ENCODE peak calls at places on chromosomes 6 and 20, in nine cellular contexts. W, Z, N, U, J, Q, S, I and A are unnamed samples. For H3K9me3, the result is how much of the 10 kb centered on the place peaks cover.

GRCh38 chr6:43891072-43891870 is 121.3 kb downstream of the VEGFA start:
- DNase-seq in I (no peak), W (no peak), N (no peak), S (no peak), U (no peak), Z (no peak), Q (no peak), J (peak), A (no peak)

GRCh38 chr20:62765021-62765420 is 31.3 kb upstream of the MRGBP start:
- DNase-seq in W (no peak), S (peak), Q (no peak), J (no peak), N (no peak), I (no peak), U (no peak), Z (no peak), A (no peak)

GRCh38 chr20:17502105-17502504 is 29.1 kb downstream of the BFSP1 start:
- DNase-seq in N (no peak), W (no peak), I (no peak), J (peak), Q (no peak), U (no peak), Z (no peak), S (no peak), A (no peak)

GRCh38 chr20:49591217-49591865 is 23.4 kb upstream of the PTGIS start:
- DNase-seq in U (no peak), Q (no peak), N (no peak), Z (peak), S (no peak), J (no peak), W (no peak), I (peak), A (no peak)

GRCh38 chr20:51665543-51666118 is 102.6 kb downstream of the ATP9A start:
- DNase-seq in Z (no peak), Q (no peak), N (no peak), J (no peak), U (no peak), I (no peak), S (no peak), W (no peak), A (no peak)

GRCh38 chr20:10783660-10784336 is 110.0 kb upstream of the JAG1 start:
- DNase-seq in I (no peak), N (no peak), U (no peak), Q (no peak), W (no peak), J (no peak), S (no peak), Z (peak), A (no peak)

GRCh38 chr6:17091122-17091521 is 10.7 kb upstream of the STMND1 start:
- DNase-seq in I (no peak), W (no peak), U (no peak), S (no peak), N (no peak), J (peak), Q (no peak), Z (peak), A (no peak)

GRCh38 chr6:51203504-51203903 is 384.8 kb downstream of the TFAP2B start:
- DNase-seq in U (no peak), Z (no peak), Q (no peak), S (no peak), W (no peak), I (no peak), N (no peak), J (no peak), A (no peak)

GRCh38 chr6:40342674-40343230 is 244.4 kb downstream of the LRFN2 start:
- DNase-seq in Q (no peak), S (no peak), J (peak), Z (no peak), I (no peak), W (no peak), N (no peak), U (no peak), A (no peak)

GRCh38 chr6:158756977-158757752 is 62.0 kb downstream of the EZR start:
- DNase-seq in Q (no peak), W (no peak), N (no peak), S (no peak), Z (no peak), J (no peak), U (no peak), I (no peak), A (no peak)

GRCh38 chr20:40948352-40949267 is 80.0 kb upstream of the TOP1 start:
- DNase-seq in Q (no peak), J (no peak), Z (peak), W (no peak), U (no peak), I (no peak), N (no peak), S (no peak), A (no peak)

GRCh38 chr6:31814677-31815024 is 432 bp downstream of the HSPA1L start:
- DNase-seq in I (peak), J (peak), Z (peak), N (peak), S (no peak), U (peak), W (peak), Q (no peak), A (peak)

GRCh38 chr6:53664623-53665022 is 933 bp downstream of the KLHL31 start:
- DNase-seq in Z (no peak), N (peak), I (no peak), J (no peak), S (no peak), Q (no peak), U (no peak), W (no peak), A (no peak)

GRCh38 chr20:64212750-64213149 is 42.8 kb upstream of the PCMTD2 start:
- DNase-seq in Z (peak), S (no peak), J (no peak), U (no peak), Q (no peak), I (peak), W (no peak), N (peak), A (no peak)

GRCh38 chr6:147390909-147391536 is 117.5 kb upstream of the SAMD5 start:
- DNase-seq in I (no peak), N (no peak), S (no peak), W (no peak), Q (no peak), J (peak), U (peak), Z (peak), A (no peak)

GRCh38 chr6:4884646-4885427 is 108.6 kb downstream of the CDYL start:
- DNase-seq in I (no peak), S (no peak), W (no peak), Z (no peak), U (no peak), N (no peak), J (no peak), Q (no peak), A (no peak)

GRCh38 chr6:118743744-118744143 is 92.4 kb upstream of the CEP85L start:
- DNase-seq in W (no peak), I (no peak), J (no peak), U (no peak), N (no peak), Q (no peak), S (no peak), Z (peak), A (no peak)

GRCh38 chr6:157036245-157036681 is 259.1 kb downstream of the ARID1B start:
- DNase-seq in S (no peak), I (no peak), W (no peak), Q (no peak), J (no peak), U (no peak), N (no peak), Z (peak), A (no peak)

GRCh38 chr20:8210749-8211148 is 78.7 kb downstream of the PLCB1 start:
- DNase-seq in J (no peak), U (no peak), N (no peak), W (no peak), I (no peak), Z (no peak), Q (no peak), S (no peak), A (no peak)

GRCh38 chr20:4524307-4524706 is 197.4 kb upstream of the PRND start:
- DNase-seq in J (no peak), N (no peak), Q (no peak), W (no peak), Z (no peak), S (no peak), I (no peak), U (no peak), A (no peak)

GRCh38 chr6:160036790-160037206 is 67.9 kb downstream of the IGF2R start:
- DNase-seq in U (no peak), Z (peak), J (no peak), S (no peak), I (no peak), W (no peak), Q (no peak), N (peak), A (no peak)

GRCh38 chr6:23277521-23278227 is 708.3 kb downstream of the HDGFL1 start:
- DNase-seq in S (no peak), J (no peak), N (no peak), I (no peak), W (no peak), U (no peak), Q (no peak), Z (no peak), A (no peak)

GRCh38 chr6:6952484-6952883 is 155.3 kb upstream of the RREB1 start:
- DNase-seq in I (no peak), W (no peak), Z (no peak), U (no peak), Q (no peak), J (no peak), N (no peak), S (no peak), A (no peak)

GRCh38 chr6:44004625-44005506 is 122.4 kb downstream of the MRPL14 start:
- DNase-seq in Z (no peak), N (peak), J (no peak), U (no peak), W (no peak), Q (no peak), I (no peak), S (peak), A (no peak)

GRCh38 chr6:35088281-35089215 is 52.6 kb downstream of the TCP11 start:
- DNase-seq in J (no peak), S (no peak), U (no peak), Z (no peak), W (no peak), Q (no peak), I (no peak), N (no peak), A (no peak)

GRCh38 chr20:33490023-33490933 is at the start of gene CBFA2T2:
- DNase-seq in W (no peak), N (peak), Q (no peak), I (peak), U (peak), S (peak), Z (peak), J (peak), A (no peak)

GRCh38 chr6:37155394-37156312 is 14.3 kb upstream of the PIM1 start:
- DNase-seq in U (no peak), W (no peak), N (no peak), J (no peak), I (no peak), S (peak), Q (no peak), Z (peak), A (no peak)

GRCh38 chr20:44335675-44336074 is 1.2 kb upstream of the R3HDML start:
- DNase-seq in J (no peak), S (no peak), Z (no peak), Q (no peak), U (no peak), I (no peak), W (no peak), N (no peak), A (no peak)

GRCh38 chr6:33813246-33813904 is 9.6 kb upstream of the MLN start:
- DNase-seq in W (no peak), Q (no peak), S (no peak), Z (no peak), U (no peak), I (no peak), N (no peak), J (no peak), A (no peak)

GRCh38 chr6:85354761-85355618 is 94.9 kb upstream of the NT5E start:
- DNase-seq in Q (peak), S (peak), Z (peak), U (peak), W (peak), N (peak), I (peak), J (peak), A (peak)

GRCh38 chr6:53979468-53980067 is 131.7 kb upstream of the MLIP start:
- DNase-seq in N (no peak), Z (no peak), J (peak), Q (no peak), I (no peak), U (peak), W (no peak), S (peak), A (no peak)

GRCh38 chr20:20573797-20574196 is 138.6 kb downstream of the RALGAPA2 start:
- DNase-seq in Z (no peak), I (no peak), J (no peak), W (no peak), S (no peak), N (no peak), U (no peak), Q (no peak), A (no peak)

GRCh38 chr20:47701612-47702011 is 83.7 kb downstream of the SULF2 start:
- DNase-seq in Q (no peak), W (no peak), I (no peak), S (no peak), J (no peak), N (no peak), Z (peak), U (no peak), A (no peak)

GRCh38 chr20:47696856-47697255 is 88.4 kb downstream of the SULF2 start:
- DNase-seq in I (no peak), W (no peak), U (no peak), S (no peak), J (no peak), N (no peak), Q (no peak), Z (no peak), A (no peak)

GRCh38 chr20:47698142-47698541 is 87.1 kb downstream of the SULF2 start:
- DNase-seq in W (no peak), J (no peak), S (no peak), I (no peak), Q (no peak), N (no peak), U (no peak), Z (no peak), A (no peak)

GRCh38 chr20:47700327-47700726 is 85.0 kb downstream of the SULF2 start:
- DNase-seq in Z (no peak), I (no peak), U (no peak), S (no peak), J (no peak), Q (no peak), W (no peak), N (no peak), A (no peak)

DNA sequence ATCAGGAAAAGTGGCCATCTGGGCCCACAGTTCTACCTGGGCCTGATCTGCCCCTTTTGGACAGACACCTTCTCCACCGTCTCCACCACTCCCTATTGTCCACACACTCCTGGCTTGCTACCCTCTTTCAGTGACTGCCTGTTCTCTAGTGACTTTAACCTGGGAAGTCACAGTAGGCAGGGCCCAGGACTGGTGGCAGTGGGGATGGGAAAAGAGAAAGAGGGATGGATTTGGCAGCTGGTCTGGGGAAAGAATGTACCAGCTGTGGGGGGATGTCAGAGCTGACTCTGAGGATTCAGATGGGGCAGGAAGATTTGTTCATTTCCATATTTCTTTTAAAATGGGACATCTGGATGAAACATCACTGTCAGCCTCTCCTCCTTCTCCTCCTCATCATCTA is 85.5 kb downstream of the SULF2 start:
- DNase-seq in I (no peak), S (no peak), J (no peak), N (no peak), Z (no peak), W (no peak), Q (no peak), U (no peak), A (no peak)
- H3K9me3 ChIP-seq in I (under half), S (under half), J (under half), N (under half), Z (under half), W (under half), Q (under half), U (under half), A (under half)

GRCh38 chr6:84074988-84075781 is 41.6 kb downstream of the MRAP2 start:
- DNase-seq in I (no peak), N (no peak), Q (no peak), Z (peak), W (no peak), S (no peak), U (no peak), J (peak), A (no peak)
- H3K9me3 ChIP-seq in I (under half), N (under half), Q (under half), Z (under half), W (under half), S (under half), U (under half), J (under half), A (under half)

GRCh38 chr6:106808758-106809157 is 165.8 kb downstream of the CD24 start:
- DNase-seq in Q (no peak), Z (no peak), S (no peak), I (no peak), U (no peak), N (no peak), J (no peak), W (no peak), A (no peak)
- H3K9me3 ChIP-seq in Q (under half), Z (under half), S (under half), I (under half), U (under half), N (half or more), J (under half), W (under half), A (under half)

GRCh38 chr20:30599990-30600389 is 657.5 kb upstream of the DEFB115 start:
- DNase-seq in I (no peak), J (no peak), U (no peak), Q (no peak), S (no peak), W (no peak), N (no peak), Z (no peak), A (no peak)
- H3K9me3 ChIP-seq in I (under half), J (under half), U (under half), Q (under half), S (under half), W (under half), N (under half), Z (under half), A (under half)

GRCh38 chr6:10481101-10481500 is 40.0 kb upstream of the GCNT2 start:
- DNase-seq in W (no peak), Q (no peak), Z (peak), U (no peak), J (no peak), I (no peak), N (no peak), S (no peak), A (no peak)

GRCh38 chr6:10485406-10485805 is 35.7 kb upstream of the GCNT2 start:
- DNase-seq in N (no peak), Z (no peak), I (no peak), J (no peak), U (no peak), Q (no peak), W (no peak), S (no peak), A (no peak)

GRCh38 chr6:10482636-10483257 is 38.4 kb upstream of the GCNT2 start:
- DNase-seq in S (no peak), Q (no peak), Z (no peak), U (no peak), W (no peak), I (no peak), N (no peak), J (no peak), A (no peak)

GRCh38 chr6:10478187-10479040 is 42.7 kb upstream of the GCNT2 start:
- DNase-seq in J (peak), Z (peak), Q (no peak), S (peak), U (peak), W (no peak), N (no peak), I (no peak), A (no peak)

DNA sequence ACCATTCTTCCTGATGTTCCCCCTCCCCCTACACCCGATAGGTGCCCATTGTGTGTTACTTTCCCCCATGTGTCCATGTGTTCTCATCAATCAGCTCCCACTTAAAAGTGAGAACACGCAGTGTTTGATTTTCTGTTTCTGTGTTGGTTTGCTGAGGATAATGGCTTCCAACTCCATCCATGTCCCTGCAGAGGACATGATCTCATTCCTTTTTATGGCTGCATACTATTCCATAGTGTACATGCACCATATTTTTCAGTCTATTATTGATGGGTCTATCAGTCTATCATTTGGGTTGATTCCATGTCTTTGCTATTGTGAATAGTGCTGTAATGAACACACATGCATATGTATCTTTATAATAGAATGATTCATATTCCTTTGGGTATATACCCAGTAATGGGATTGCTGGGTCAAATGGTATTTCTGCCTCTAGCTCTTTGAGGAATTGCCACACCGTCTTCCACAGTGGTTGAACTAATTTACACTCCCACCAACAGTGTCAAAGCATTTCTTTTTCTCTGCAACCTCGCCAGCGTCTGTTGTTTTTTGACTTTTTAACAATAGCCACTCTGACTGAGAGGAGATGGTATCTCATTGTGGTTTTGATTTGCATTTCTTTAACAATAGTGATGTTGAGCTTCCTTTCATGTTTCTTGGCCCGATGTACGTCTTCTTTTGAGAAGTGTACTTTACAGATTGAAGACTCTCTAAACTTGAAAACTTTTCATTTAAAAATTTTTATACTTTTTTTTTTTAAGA is 41.0 kb upstream of the GCNT2 start:
- DNase-seq in Z (peak), S (no peak), Q (no peak), J (no peak), W (no peak), U (no peak), N (no peak), I (no peak), A (no peak)
- H3K9me3 ChIP-seq in Z (under half), S (under half), Q (under half), J (under half), W (under half), U (under half), N (under half), I (under half), A (under half)